ENCODE peak calls at places on chromosomes 1 and 21, in eight cellular contexts. C is stimulated activated CD4-positive, alpha-beta T cell treated with anti-CD3 and anti-CD28 coated beads, Interleukin-1b, Interleukin-23, amount 100 ng/mL, for 4 hours; T is NCI-H774; R is NCI-H2081 treated with DMSO at 0.1 percent for 48 hours; O is activated gamma-delta T cell treated with Interleukin-2 at 50 U/mL for 16 hours; E is coronary artery; S is AG08395; H is foreskin melanocyte. M is an unnamed sample.

GRCh38 chr1:159780583-159781582 is at the start of gene DUSP23:
- DNase-seq in C (peak; percentile 92), T (peak; percentile 98), R (peak; percentile 93), O (peak; percentile 94), E (peak; percentile 99), S (peak; percentile 99), H (peak; percentile 97), M (peak; percentile 94)

GRCh38 chr1:3731951-3732746 is 20.1 kb upstream of the CCDC27 start:
- DNase-seq in C (no peak), T (no peak), R (no peak), O (no peak), E (no peak), S (no peak), H (no peak), M (no peak)

GRCh38 chr1:181087400-181087901 is 1.0 kb upstream of the IER5 start:
- DNase-seq in C (no peak), T (no peak), R (no peak), O (no peak), E (no peak), S (no peak), H (no peak), M (no peak)

GRCh38 chr1:54375331-54376084 is 30.7 kb downstream of the SSBP3 start:
- DNase-seq in C (no peak), T (no peak), R (no peak), O (no peak), E (no peak), S (no peak), H (no peak), M (no peak)

GRCh38 chr21:15063081-15063820 is 1.5 kb downstream of the NRIP1 start:
- DNase-seq in C (peak; percentile 18), T (no peak), R (no peak), O (no peak), E (no peak), S (no peak), H (no peak), M (no peak)

GRCh38 chr1:117606608-117607261 is 887 bp downstream of the TENT5C start:
- DNase-seq in C (peak; percentile 37), T (no peak), R (no peak), O (peak; percentile 48), E (peak; percentile 80), S (no peak), H (peak; percentile 12), M (peak; percentile 42)

GRCh38 chr1:172401907-172402306 is 18.6 kb upstream of the C1orf105 start:
- DNase-seq in C (no peak), T (no peak), R (no peak), O (no peak), E (no peak), S (no peak), H (no peak), M (no peak)

GRCh38 chr1:246515390-246516005 is 8.4 kb upstream of the SMYD3 start:
- DNase-seq in C (no peak), T (no peak), R (no peak), O (no peak), E (no peak), S (no peak), H (no peak), M (no peak)

GRCh38 chr1:218930879-218931278 is 242.8 kb upstream of the LYPLAL1 start:
- DNase-seq in C (no peak), T (no peak), R (no peak), O (no peak), E (no peak), S (no peak), H (peak; percentile 10), M (no peak)

GRCh38 chr1:155911156-155912055 is at the start of gene RIT1:
- DNase-seq in C (peak; percentile 75), T (peak; percentile 84), R (peak; percentile 41), O (peak; percentile 86), E (peak; percentile 92), S (peak; percentile 91), H (peak; percentile 57), M (peak; percentile 85)

GRCh38 chr1:102790997-102791396 is 317.3 kb downstream of the COL11A1 start:
- DNase-seq in C (no peak), T (no peak), R (no peak), O (no peak), E (no peak), S (no peak), H (no peak), M (no peak)

GRCh38 chr1:218815076-218815475 is 358.6 kb upstream of the LYPLAL1 start:
- DNase-seq in C (no peak), T (no peak), R (no peak), O (no peak), E (no peak), S (no peak), H (no peak), M (no peak)